ENCODE peak calls at places on chromosome 1, in eight cellular contexts. O is HuH-7; E is myocyte; T is stimulated activated CD4-positive, alpha-beta T cell treated with anti-CD3 and anti-CD28 coated beads, Interleukin-4, amount 100 ng/mL, for 48 hours; F is HEK293T; Z is LHCN-M2; U is amniotic stem cell; K is fibroblast of villous mesenchyme. Y is an unnamed sample.

GRCh38 chr1:205436776-205437485 is 15.1 kb upstream of the LEMD1 start:
- DNase-seq in E (no peak), F (no peak), K (no peak), U (no peak), T (no peak), Z (no peak), O (no peak), Y (no peak)

GRCh38 chr1:204169871-204170270 is 3.7 kb upstream of the REN start:
- DNase-seq in E (no peak), U (no peak), K (no peak), Z (no peak), O (no peak), F (no peak), T (no peak), Y (peak; percentile 68)

GRCh38 chr1:52348704-52349301 is 17.2 kb downstream of the CC2D1B start:
- DNase-seq in U (no peak), T (no peak), O (peak; percentile 43), K (peak; percentile 68), E (peak; percentile 64), F (peak; percentile 45), Z (peak; percentile 53), Y (no peak)

GRCh38 chr1:165116732-165117131 is 239.8 kb downstream of the LMX1A start:
- DNase-seq in T (no peak), F (no peak), K (peak; percentile 2), E (no peak), O (no peak), U (peak; percentile 4), Z (peak; percentile 39), Y (no peak)

GRCh38 chr1:185998391-185998790 is 264.2 kb downstream of the HMCN1 start:
- DNase-seq in E (no peak), U (no peak), T (no peak), F (peak; percentile 28), K (no peak), O (no peak), Z (no peak), Y (peak; percentile 71)

GRCh38 chr1:66271216-66271903 is 262.6 kb upstream of the SGIP1 start:
- DNase-seq in U (peak; percentile 97), O (peak; percentile 7), K (peak; percentile 100), Z (peak; percentile 95), E (peak; percentile 92), F (peak; percentile 80), T (peak; percentile 42), Y (peak; percentile 60)

GRCh38 chr1:54314691-54315455 is 91.3 kb downstream of the SSBP3 start:
- DNase-seq in E (no peak), F (no peak), U (no peak), T (no peak), O (no peak), K (no peak), Z (no peak), Y (no peak)

GRCh38 chr1:42682739-42683529 is 716 bp downstream of the YBX1 start:
- DNase-seq in K (peak; percentile 82), F (peak; percentile 68), U (peak; percentile 41), Z (peak; percentile 63), O (peak; percentile 36), E (peak; percentile 80), T (peak; percentile 60), Y (peak; percentile 80)

GRCh38 chr1:214441119-214441518 is 110.3 kb downstream of the PTPN14 start:
- DNase-seq in O (no peak), E (no peak), K (peak; percentile 86), F (no peak), U (peak; percentile 31), Z (no peak), T (no peak), Y (no peak)

GRCh38 chr1:35589516-35590427 is 16.7 kb downstream of the TFAP2E start:
- DNase-seq in U (no peak), O (no peak), T (no peak), K (no peak), F (no peak), E (no peak), Z (no peak), Y (no peak)